ENCODE peak calls at places on chromosomes 7 and 10, in eight cellular contexts. H, V, M, P, G, J, I and X are unnamed samples.

GRCh38 chr10:17265468-17265867 is 37.4 kb downstream of the VIM start:
- DNase-seq in H (no peak), V (no peak), M (no peak), P (no peak), G (no peak), J (no peak), I (peak), X (no peak)

GRCh38 chr7:22488643-22489462 is 11.1 kb downstream of the STEAP1B start:
- DNase-seq in H (peak), V (no peak), M (peak), P (peak), G (peak), J (peak), I (peak), X (peak)

GRCh38 chr7:23106491-23106800 is 861 bp downstream of the KLHL7 start:
- DNase-seq in H (no peak), V (no peak), M (no peak), P (no peak), G (no peak), J (peak), I (no peak), X (no peak)

GRCh38 chr7:113159746-113160339 is 41.5 kb upstream of the SMIM30 start:
- DNase-seq in H (peak), V (no peak), M (no peak), P (no peak), G (peak), J (peak), I (no peak), X (no peak)

GRCh38 chr7:66697451-66698438 is 42.8 kb upstream of the RABGEF1 start:
- DNase-seq in H (no peak), V (no peak), M (peak), P (no peak), G (no peak), J (no peak), I (no peak), X (peak)

GRCh38 chr10:46224414-46224682 is 62.4 kb upstream of the ANTXRL start:
- DNase-seq in H (no peak), V (peak), M (no peak), P (no peak), G (no peak), J (no peak), I (no peak), X (no peak)

GRCh38 chr10:63806330-63806729 is 285.1 kb downstream of the REEP3 start:
- DNase-seq in H (no peak), V (no peak), M (no peak), P (no peak), G (no peak), J (no peak), I (no peak), X (no peak)

GRCh38 chr7:133691727-133692450 is 435.3 kb upstream of the LRGUK start:
- DNase-seq in H (no peak), V (no peak), M (no peak), P (no peak), G (no peak), J (no peak), I (no peak), X (no peak)

GRCh38 chr10:95133997-95134396 is 60.0 kb upstream of the ACSM6 start:
- DNase-seq in H (no peak), V (no peak), M (no peak), P (no peak), G (no peak), J (no peak), I (no peak), X (no peak)

GRCh38 chr7:34425194-34425593 is 232.8 kb upstream of the NPSR1 start:
- DNase-seq in H (no peak), V (no peak), M (no peak), P (no peak), G (no peak), J (no peak), I (no peak), X (no peak)

GRCh38 chr7:7349156-7349555 is 166.8 kb downstream of the C1GALT1 start:
- DNase-seq in H (no peak), V (no peak), M (no peak), P (no peak), G (no peak), J (no peak), I (no peak), X (no peak)

GRCh38 chr7:28674359-28674782 is 262.1 kb downstream of the CREB5 start:
- DNase-seq in H (peak), V (no peak), M (no peak), P (no peak), G (no peak), J (no peak), I (no peak), X (no peak)

GRCh38 chr7:129466796-129467195 is 32.6 kb downstream of the STRIP2 start:
- DNase-seq in H (no peak), V (no peak), M (no peak), P (no peak), G (no peak), J (no peak), I (no peak), X (peak)

GRCh38 chr7:52831321-52831720 is 204.1 kb upstream of the POM121L12 start:
- DNase-seq in H (no peak), V (no peak), M (no peak), P (no peak), G (no peak), J (no peak), I (no peak), X (no peak)

GRCh38 chr10:69383485-69384089 is 33.1 kb downstream of the TACR2 start:
- DNase-seq in H (no peak), V (no peak), M (peak), P (no peak), G (no peak), J (no peak), I (no peak), X (peak)

GRCh38 chr7:7869036-7869435 is 99.6 kb upstream of the GLCCI1 start:
- DNase-seq in H (no peak), V (no peak), M (no peak), P (no peak), G (no peak), J (no peak), I (no peak), X (no peak)

GRCh38 chr10:113720386-113720785 is 31.1 kb upstream of the PLEKHS1 start:
- DNase-seq in H (no peak), V (no peak), M (no peak), P (no peak), G (no peak), J (no peak), I (no peak), X (no peak)

GRCh38 chr10:33334839-33335549 is 527 bp upstream of the NRP1 start:
- DNase-seq in H (peak), V (peak), M (peak), P (peak), G (peak), J (peak), I (no peak), X (peak)

GRCh38 chr10:99304027-99304856 is 24.9 kb upstream of the CNNM1 start:
- DNase-seq in H (peak), V (no peak), M (no peak), P (no peak), G (no peak), J (peak), I (no peak), X (no peak)

GRCh38 chr10:85100495-85100894 is 772.1 kb downstream of the CCSER2 start:
- DNase-seq in H (no peak), V (no peak), M (no peak), P (no peak), G (no peak), J (no peak), I (no peak), X (no peak)

GRCh38 chr7:75623390-75624133 is 115.2 kb downstream of the HIP1 start:
- DNase-seq in H (no peak), V (peak), M (no peak), P (no peak), G (no peak), J (peak), I (no peak), X (no peak)

DNA sequence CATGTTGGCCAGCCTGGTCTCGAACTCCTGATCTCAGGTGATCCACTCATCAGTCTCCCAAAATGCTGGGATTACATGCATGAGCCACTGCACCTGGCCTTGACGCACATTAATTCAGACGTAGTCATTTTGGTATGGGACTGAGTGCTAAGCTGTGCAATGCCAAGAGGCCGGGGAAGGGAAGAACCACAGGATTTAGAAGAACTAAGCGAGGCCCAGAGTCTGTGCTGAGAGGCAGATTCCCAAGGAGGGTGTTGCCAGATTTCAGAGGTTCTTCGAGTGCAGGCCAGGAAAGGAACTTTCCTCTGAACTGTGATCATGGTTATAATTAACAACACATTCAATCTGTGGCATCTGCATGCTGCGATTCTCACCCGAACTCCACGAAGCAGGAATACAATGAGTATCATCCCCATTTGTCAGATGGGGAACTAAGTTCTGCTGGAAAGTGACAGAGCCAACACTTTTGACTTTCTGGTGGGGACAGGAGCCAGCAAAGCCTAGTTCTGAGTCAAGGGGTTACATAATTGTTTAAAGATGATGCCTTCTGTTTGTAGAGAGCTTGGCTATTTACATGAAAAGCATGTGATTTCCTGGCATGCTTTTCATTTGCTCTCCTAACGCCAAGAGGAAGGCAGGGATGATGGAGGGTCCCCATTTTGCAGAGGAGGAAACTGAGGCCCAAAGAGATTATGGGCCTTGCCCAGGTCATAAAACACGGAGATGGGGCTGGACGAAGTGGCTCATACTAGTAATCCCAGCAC is 6.2 kb upstream of the ZAN start:
- DNase-seq in H (no peak), V (no peak), M (peak), P (no peak), G (no peak), J (no peak), I (no peak), X (no peak)
- H3K27ac ChIP-seq in H (no peak), V (no peak), M (peak), P (no peak), G (peak), J (no peak), I (no peak), X (no peak)

GRCh38 chr10:126135177-126135576 is 238.8 kb downstream of the FANK1 start:
- DNase-seq in H (no peak), V (no peak), M (no peak), P (no peak), G (no peak), J (no peak), I (no peak), X (no peak)
- TF ChIP-seq CTCF in H (no peak), V (no peak), M (no peak), P (no peak), G (peak), J (no peak), I (no peak), X (no peak)

GRCh38 chr7:37439282-37440021 is 9.2 kb downstream of the ELMO1 start:
- DNase-seq in H (no peak), V (no peak), M (no peak), P (no peak), G (no peak), J (no peak), I (no peak), X (no peak)

GRCh38 chr7:37442268-37442667 is 6.4 kb downstream of the ELMO1 start:
- DNase-seq in H (no peak), V (no peak), M (no peak), P (no peak), G (no peak), J (no peak), I (no peak), X (no peak)

GRCh38 chr7:37441405-37441797 is 7.3 kb downstream of the ELMO1 start:
- DNase-seq in H (no peak), V (no peak), M (no peak), P (no peak), G (no peak), J (no peak), I (no peak), X (no peak)

GRCh38 chr7:37440738-37441404 is 7.8 kb downstream of the ELMO1 start:
- DNase-seq in H (no peak), V (no peak), M (no peak), P (no peak), G (no peak), J (peak), I (no peak), X (no peak)

DNA sequence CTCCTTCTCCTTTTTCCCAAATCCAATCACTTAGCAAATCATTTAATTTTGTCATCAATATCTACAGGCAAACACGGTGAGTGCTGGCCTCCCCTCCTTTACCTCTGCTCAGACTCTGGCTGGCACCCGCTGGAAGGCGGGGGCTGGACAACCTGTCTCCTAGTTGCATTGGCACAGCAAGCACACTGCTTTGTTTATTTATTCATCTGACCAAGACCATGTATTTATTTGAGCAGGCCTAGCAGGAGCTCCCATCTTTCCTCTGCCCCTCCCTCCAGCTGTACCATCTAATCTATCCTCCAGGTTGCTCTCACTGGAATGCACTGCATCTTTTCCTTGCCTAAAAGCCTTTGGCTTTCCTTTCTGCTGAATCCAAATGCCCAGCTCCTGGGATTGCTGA is 9.8 kb downstream of the ELMO1 start:
- DNase-seq in H (no peak), V (no peak), M (no peak), P (no peak), G (no peak), J (peak), I (no peak), X (no peak)
- H3K27ac ChIP-seq in H (no peak), V (no peak), M (peak), P (no peak), G (no peak), J (peak), I (no peak), X (peak)

DNA sequence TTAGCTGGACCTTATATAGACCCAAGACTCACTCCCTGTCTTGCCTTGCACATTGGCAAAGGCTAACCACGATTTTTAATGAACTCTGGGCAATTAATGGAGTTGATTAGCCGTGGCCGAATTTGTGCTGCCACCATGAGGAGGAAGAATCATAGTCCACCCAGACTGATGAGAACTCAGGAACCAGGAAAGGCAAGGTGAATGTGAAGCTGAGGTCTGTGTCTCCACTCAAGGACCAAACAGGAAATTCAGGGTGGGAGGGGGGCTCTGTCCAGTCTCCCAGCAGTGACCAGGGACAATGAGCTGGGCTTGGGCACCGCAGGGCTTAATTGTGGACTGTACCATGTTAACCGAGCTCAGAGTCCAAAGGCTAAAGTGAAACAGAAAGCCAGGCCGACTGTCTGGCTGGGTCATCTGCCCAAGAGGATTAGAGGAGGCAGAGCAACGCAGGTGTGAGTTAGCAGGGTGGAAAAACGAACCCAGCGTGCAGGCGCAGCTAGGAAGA is 127.0 kb upstream of the JCAD start:
- DNase-seq in H (peak), V (no peak), M (no peak), P (no peak), G (no peak), J (peak), I (no peak), X (no peak)
- TF ChIP-seq CTCF in H (peak), V (no peak), M (peak), P (peak), G (peak), J (no peak), I (peak), X (no peak)

GRCh38 chr7:99498546-99498944 is 1.5 kb downstream of the ZNF394 start:
- DNase-seq in H (peak), V (no peak), M (no peak), P (no peak), G (no peak), J (no peak), I (no peak), X (peak)

GRCh38 chr7:99500637-99501009 is 542 bp upstream of the ZNF394 start:
- DNase-seq in H (no peak), V (no peak), M (no peak), P (no peak), G (no peak), J (no peak), I (no peak), X (no peak)

GRCh38 chr7:99499713-99500636 is at the start of gene ZNF394:
- DNase-seq in H (peak), V (peak), M (peak), P (peak), G (peak), J (peak), I (no peak), X (peak)

GRCh38 chr7:99499356-99499712 is 747 bp downstream of the ZNF394 start:
- DNase-seq in H (no peak), V (no peak), M (no peak), P (no peak), G (no peak), J (no peak), I (no peak), X (no peak)

DNA sequence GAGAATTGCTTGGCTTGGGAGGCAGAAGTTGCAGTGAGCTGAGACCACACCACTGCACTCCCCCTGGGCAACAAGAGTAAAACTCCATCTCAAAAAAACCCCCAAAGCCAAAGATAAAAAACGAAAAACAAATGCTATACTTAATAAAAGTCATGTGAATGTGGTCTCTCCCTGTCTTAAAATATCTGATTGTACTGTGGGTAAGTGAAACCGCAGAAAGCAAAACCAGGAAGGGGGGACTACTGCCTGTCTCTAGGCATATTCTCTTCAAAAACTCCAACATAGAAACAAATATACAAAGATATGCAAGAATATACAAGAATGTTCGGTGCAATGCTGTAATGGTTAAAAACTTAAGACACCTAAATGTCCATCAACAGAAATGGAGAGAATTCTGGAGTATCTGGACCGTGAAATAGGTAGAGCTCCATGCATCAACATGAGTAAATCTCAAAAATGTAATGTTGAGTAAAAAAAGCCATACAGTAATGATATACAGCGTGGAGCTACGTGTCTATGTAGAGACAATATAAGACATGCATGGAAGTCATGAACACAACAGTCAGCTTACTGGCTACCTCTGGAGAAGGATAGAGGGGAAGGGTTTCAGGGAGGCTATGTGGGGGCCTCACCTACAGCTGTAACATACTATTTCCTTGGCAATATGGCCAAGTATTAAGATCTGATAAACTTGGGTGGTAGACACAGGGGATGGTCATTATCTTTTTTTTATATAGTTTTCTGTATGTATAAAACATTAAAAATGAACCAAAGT is 2.1 kb downstream of the ZNF394 start:
- DNase-seq in H (no peak), V (no peak), M (no peak), P (no peak), G (no peak), J (no peak), I (no peak), X (no peak)
- H3K27ac ChIP-seq in H (no peak), V (no peak), M (no peak), P (peak), G (no peak), J (no peak), I (no peak), X (no peak)

DNA sequence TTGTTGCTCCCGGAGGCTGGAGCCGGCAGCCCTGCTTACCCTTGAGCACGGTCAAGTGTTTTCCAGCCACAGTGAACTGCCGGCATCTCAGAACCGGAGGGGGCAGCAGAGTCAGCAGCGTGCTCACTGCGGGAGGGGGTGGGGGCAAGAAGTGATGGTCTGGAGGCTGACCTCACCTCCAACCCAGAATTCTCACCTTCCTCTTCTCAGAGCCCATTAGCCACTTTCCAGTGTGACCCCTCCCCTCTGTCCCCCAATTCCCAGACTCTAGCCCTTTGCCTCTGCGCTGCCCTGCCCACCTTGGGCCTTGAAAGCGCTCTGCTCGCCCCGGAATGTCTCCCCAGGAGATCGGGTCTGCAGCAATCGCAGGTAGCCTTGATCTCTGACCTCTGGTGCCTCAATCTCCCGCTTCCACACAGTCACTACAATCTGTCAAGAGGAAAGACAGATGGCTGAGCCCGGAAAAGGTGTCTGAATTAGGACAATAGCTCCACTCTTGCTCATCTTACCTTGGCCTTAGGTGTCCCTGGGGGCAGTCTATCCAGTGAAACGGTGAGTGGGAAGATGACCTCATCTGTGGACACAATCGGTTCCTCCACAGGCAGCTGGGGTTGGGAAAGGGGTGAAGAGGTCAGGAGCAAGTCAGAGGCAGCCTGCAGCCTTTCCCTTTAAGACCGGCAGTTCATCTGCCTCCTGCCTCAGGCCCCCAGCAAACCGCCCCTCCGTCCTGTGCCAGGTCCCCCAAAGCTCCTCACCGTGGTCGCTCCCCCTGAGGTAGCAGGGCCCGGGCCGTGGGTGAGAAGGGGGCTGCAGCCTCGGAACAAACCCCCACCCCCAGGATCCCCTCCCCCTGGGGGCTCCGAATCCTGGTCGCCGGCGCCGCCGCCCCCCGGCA is 942 bp downstream of the TRAPPC14 start:
- DNase-seq in H (peak), V (no peak), M (peak), P (peak), G (no peak), J (peak), I (no peak), X (no peak)
- TF ChIP-seq CTCF in H (peak), V (no peak), M (no peak), P (no peak), G (peak), J (no peak), I (peak), X (no peak)